ENCODE peak calls at places on chromosomes 3 and 15, in five cellular contexts. One of them, this sample, is unnamed. For H3K4me1, the result is how much of the 10 kb centered on the place peaks cover.

GRCh38 chr3:59261009-59261408 is 211.2 kb upstream of the CFAP20DC start:
- DNase-seq in body of pancreas: no peak
- DNase-seq in heart right ventricle: no peak
- DNase-seq in ovary: no peak
- DNase-seq in CD8-positive, alpha-beta T cell: no peak
- DNase-seq in this sample: no peak

GRCh38 chr3:101676219-101676764 is 640 bp downstream of the ZBTB11 start:
- DNase-seq in CD8-positive, alpha-beta T cell: peak
- DNase-seq in body of pancreas: peak
- DNase-seq in ovary: peak
- DNase-seq in heart right ventricle: peak
- DNase-seq in this sample: peak

GRCh38 chr3:122353215-122353614 is 28.2 kb downstream of the CSTA start:
- DNase-seq in CD8-positive, alpha-beta T cell: no peak
- DNase-seq in heart right ventricle: no peak
- DNase-seq in body of pancreas: no peak
- DNase-seq in ovary: no peak
- DNase-seq in this sample: no peak

GRCh38 chr3:171620825-171621434 is 160.7 kb upstream of the TNIK start:
- DNase-seq in heart right ventricle: no peak
- DNase-seq in CD8-positive, alpha-beta T cell: no peak
- DNase-seq in body of pancreas: no peak
- DNase-seq in ovary: no peak
- DNase-seq in this sample: peak

GRCh38 chr3:127785711-127786265 is 36.5 kb downstream of the MGLL start:
- DNase-seq in body of pancreas: no peak
- DNase-seq in ovary: no peak
- DNase-seq in heart right ventricle: no peak
- DNase-seq in CD8-positive, alpha-beta T cell: no peak
- DNase-seq in this sample: no peak

GRCh38 chr3:113695426-113695817 is 1.0 kb downstream of the USF3 start:
- DNase-seq in ovary: no peak
- DNase-seq in body of pancreas: no peak
- DNase-seq in CD8-positive, alpha-beta T cell: no peak
- DNase-seq in heart right ventricle: no peak
- DNase-seq in this sample: peak

GRCh38 chr3:105527949-105528348 is 161.2 kb downstream of the ALCAM start:
- DNase-seq in heart right ventricle: no peak
- DNase-seq in ovary: no peak
- DNase-seq in CD8-positive, alpha-beta T cell: no peak
- DNase-seq in body of pancreas: no peak
- DNase-seq in this sample: no peak

GRCh38 chr3:85670626-85671025 is 711.8 kb downstream of the CADM2 start:
- DNase-seq in body of pancreas: no peak
- DNase-seq in CD8-positive, alpha-beta T cell: no peak
- DNase-seq in ovary: no peak
- DNase-seq in heart right ventricle: no peak
- DNase-seq in this sample: no peak

GRCh38 chr15:36161781-36162212 is 417.6 kb upstream of the CDIN1 start:
- DNase-seq in ovary: no peak
- DNase-seq in heart right ventricle: peak
- DNase-seq in CD8-positive, alpha-beta T cell: no peak
- DNase-seq in body of pancreas: peak
- DNase-seq in this sample: no peak

GRCh38 chr15:63843901-63844317 is 10.2 kb upstream of the HERC1 start:
- DNase-seq in CD8-positive, alpha-beta T cell: no peak
- DNase-seq in heart right ventricle: no peak
- DNase-seq in body of pancreas: no peak
- DNase-seq in ovary: no peak
- DNase-seq in this sample: peak

GRCh38 chr3:174821477-174821876 is 37.7 kb upstream of the NAALADL2 start:
- DNase-seq in body of pancreas: no peak
- DNase-seq in ovary: no peak
- DNase-seq in heart right ventricle: no peak
- DNase-seq in CD8-positive, alpha-beta T cell: no peak
- DNase-seq in this sample: peak

GRCh38 chr3:19267040-19267439 is 118.7 kb downstream of the KCNH8 start:
- DNase-seq in ovary: no peak
- DNase-seq in CD8-positive, alpha-beta T cell: no peak
- DNase-seq in body of pancreas: no peak
- DNase-seq in heart right ventricle: no peak
- DNase-seq in this sample: no peak

GRCh38 chr15:78093242-78094020 is 1.1 kb downstream of the SH2D7 start:
- DNase-seq in body of pancreas: no peak
- DNase-seq in heart right ventricle: no peak
- DNase-seq in CD8-positive, alpha-beta T cell: no peak
- DNase-seq in ovary: peak
- DNase-seq in this sample: peak

GRCh38 chr15:34721802-34722795 is 32.7 kb downstream of the GJD2 start:
- DNase-seq in heart right ventricle: peak
- DNase-seq in CD8-positive, alpha-beta T cell: no peak
- DNase-seq in ovary: no peak
- DNase-seq in body of pancreas: peak
- DNase-seq in this sample: peak

GRCh38 chr3:120173056-120173675 is 78.9 kb upstream of the GSK3B start:
- DNase-seq in CD8-positive, alpha-beta T cell: no peak
- DNase-seq in heart right ventricle: no peak
- DNase-seq in ovary: no peak
- DNase-seq in body of pancreas: no peak
- DNase-seq in this sample: no peak

GRCh38 chr3:175526609-175527280 is 667.6 kb downstream of the NAALADL2 start:
- DNase-seq in ovary: no peak
- DNase-seq in heart right ventricle: no peak
- DNase-seq in body of pancreas: no peak
- DNase-seq in CD8-positive, alpha-beta T cell: no peak
- DNase-seq in this sample: no peak

GRCh38 chr3:150913174-150913922 is 8.1 kb upstream of the MINDY4B start:
- DNase-seq in CD8-positive, alpha-beta T cell: no peak
- DNase-seq in body of pancreas: no peak
- DNase-seq in ovary: no peak
- DNase-seq in heart right ventricle: no peak
- DNase-seq in this sample: peak

GRCh38 chr15:31470756-31471155 is 144.1 kb downstream of the KLF13 start:
- DNase-seq in body of pancreas: no peak
- DNase-seq in heart right ventricle: no peak
- DNase-seq in ovary: no peak
- DNase-seq in CD8-positive, alpha-beta T cell: no peak
- DNase-seq in this sample: no peak

GRCh38 chr3:81161851-81162250 is 599.6 kb downstream of the GBE1 start:
- DNase-seq in ovary: no peak
- DNase-seq in body of pancreas: no peak
- DNase-seq in heart right ventricle: no peak
- DNase-seq in CD8-positive, alpha-beta T cell: no peak
- DNase-seq in this sample: no peak

GRCh38 chr15:89409184-89409992 is 74.8 kb upstream of the POLG start:
- DNase-seq in CD8-positive, alpha-beta T cell: no peak
- DNase-seq in heart right ventricle: no peak
- DNase-seq in body of pancreas: no peak
- DNase-seq in ovary: no peak
- DNase-seq in this sample: no peak

GRCh38 chr3:129441782-129442181 is 1.8 kb downstream of the IFT122 start:
- DNase-seq in heart right ventricle: peak
- DNase-seq in ovary: peak
- DNase-seq in body of pancreas: peak
- DNase-seq in CD8-positive, alpha-beta T cell: no peak
- DNase-seq in this sample: peak

GRCh38 chr3:126836220-126836860 is 132.3 kb downstream of the CHCHD6 start:
- DNase-seq in CD8-positive, alpha-beta T cell: no peak
- DNase-seq in ovary: no peak
- DNase-seq in heart right ventricle: no peak
- DNase-seq in body of pancreas: no peak
- DNase-seq in this sample: no peak

GRCh38 chr3:44561076-44561475 is 6.1 kb downstream of the ZKSCAN7 start:
- DNase-seq in body of pancreas: no peak
- DNase-seq in CD8-positive, alpha-beta T cell: no peak
- DNase-seq in heart right ventricle: no peak
- DNase-seq in ovary: no peak
- DNase-seq in this sample: no peak

GRCh38 chr3:192409203-192409837 is 318.0 kb downstream of the FGF12 start:
- DNase-seq in CD8-positive, alpha-beta T cell: no peak
- DNase-seq in body of pancreas: peak
- DNase-seq in heart right ventricle: peak
- DNase-seq in ovary: no peak
- DNase-seq in this sample: peak

GRCh38 chr3:196920733-196921132 is 21.6 kb downstream of the NCBP2 start:
- DNase-seq in CD8-positive, alpha-beta T cell: no peak
- DNase-seq in heart right ventricle: no peak
- DNase-seq in body of pancreas: no peak
- DNase-seq in ovary: no peak
- DNase-seq in this sample: no peak

GRCh38 chr15:70195171-70195807 is 97.6 kb upstream of the TLE3 start:
- DNase-seq in body of pancreas: no peak
- DNase-seq in heart right ventricle: no peak
- DNase-seq in CD8-positive, alpha-beta T cell: no peak
- DNase-seq in ovary: no peak
- DNase-seq in this sample: no peak
- H3K4me1 ChIP-seq in body of pancreas: under half
- H3K4me1 ChIP-seq in heart right ventricle: under half
- H3K4me1 ChIP-seq in CD8-positive, alpha-beta T cell: under half
- H3K4me1 ChIP-seq in ovary: under half
- H3K4me1 ChIP-seq in this sample: under half

DNA sequence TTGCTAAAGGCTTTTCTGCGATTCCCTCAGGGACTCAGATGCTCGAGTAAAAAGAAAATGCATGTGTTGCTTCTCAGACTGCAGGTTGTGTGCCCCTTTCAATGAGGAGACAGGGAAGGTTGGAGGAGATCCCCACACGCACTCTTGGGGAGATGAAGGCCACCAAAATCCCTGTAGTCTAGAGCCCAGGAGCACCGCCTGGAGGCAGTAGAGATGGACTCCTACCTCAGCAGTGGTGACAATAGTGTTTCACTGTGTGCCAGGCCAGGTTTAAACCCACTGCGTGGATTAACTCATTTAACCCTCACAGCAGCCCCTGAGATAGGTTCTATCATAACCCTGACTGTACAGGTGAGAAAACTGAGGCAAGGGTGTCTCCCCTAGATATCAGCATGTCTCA is 15.2 kb downstream of the MEGF11 start:
- DNase-seq in CD8-positive, alpha-beta T cell: no peak
- DNase-seq in body of pancreas: no peak
- DNase-seq in heart right ventricle: no peak
- DNase-seq in ovary: no peak
- DNase-seq in this sample: no peak
- TF ChIP-seq CTCF in CD8-positive, alpha-beta T cell: no peak
- TF ChIP-seq CTCF in body of pancreas: no peak
- TF ChIP-seq CTCF in heart right ventricle: no peak
- TF ChIP-seq CTCF in ovary: no peak
- TF ChIP-seq CTCF in this sample: no peak

GRCh38 chr3:169953462-169954141 is 13.0 kb upstream of the SEC62 start:
- DNase-seq in body of pancreas: no peak
- DNase-seq in ovary: no peak
- DNase-seq in CD8-positive, alpha-beta T cell: no peak
- DNase-seq in heart right ventricle: no peak
- DNase-seq in this sample: peak
- H3K4me1 ChIP-seq in body of pancreas: under half
- H3K4me1 ChIP-seq in ovary: under half
- H3K4me1 ChIP-seq in CD8-positive, alpha-beta T cell: under half
- H3K4me1 ChIP-seq in heart right ventricle: under half
- H3K4me1 ChIP-seq in this sample: under half

GRCh38 chr15:84807228-84807627 is 9.9 kb upstream of the ALPK3 start:
- DNase-seq in ovary: no peak
- DNase-seq in heart right ventricle: no peak
- DNase-seq in body of pancreas: no peak
- DNase-seq in CD8-positive, alpha-beta T cell: no peak
- DNase-seq in this sample: no peak

GRCh38 chr15:84800365-84800806 is 16.8 kb upstream of the ALPK3 start:
- DNase-seq in ovary: no peak
- DNase-seq in heart right ventricle: no peak
- DNase-seq in body of pancreas: no peak
- DNase-seq in CD8-positive, alpha-beta T cell: no peak
- DNase-seq in this sample: no peak

GRCh38 chr15:84810073-84810840 is 6.9 kb upstream of the ALPK3 start:
- DNase-seq in body of pancreas: no peak
- DNase-seq in CD8-positive, alpha-beta T cell: no peak
- DNase-seq in ovary: no peak
- DNase-seq in heart right ventricle: no peak
- DNase-seq in this sample: no peak

GRCh38 chr15:84804005-84804803 is 13.0 kb upstream of the ALPK3 start:
- DNase-seq in CD8-positive, alpha-beta T cell: no peak
- DNase-seq in heart right ventricle: no peak
- DNase-seq in body of pancreas: no peak
- DNase-seq in ovary: no peak
- DNase-seq in this sample: no peak

DNA sequence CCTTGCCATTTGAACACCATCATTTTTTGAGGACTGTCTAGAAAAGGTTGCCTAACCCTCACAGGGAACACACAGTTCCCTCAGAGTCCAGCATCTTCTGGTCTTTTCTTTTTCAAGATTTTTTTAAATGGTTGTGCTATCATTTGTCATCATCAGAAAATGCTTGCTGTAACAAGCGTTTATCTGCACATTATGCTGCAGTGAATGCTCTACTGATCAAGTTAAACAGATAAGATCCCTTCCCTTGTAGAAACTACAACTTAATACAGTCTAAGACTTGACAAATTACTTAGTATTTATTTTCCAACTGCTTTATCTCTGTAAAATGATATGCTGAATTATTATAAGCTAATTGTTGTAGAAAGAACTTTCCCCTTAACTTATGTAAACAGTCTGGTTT is 11.9 kb upstream of the ALPK3 start:
- DNase-seq in heart right ventricle: no peak
- DNase-seq in ovary: no peak
- DNase-seq in CD8-positive, alpha-beta T cell: no peak
- DNase-seq in body of pancreas: no peak
- DNase-seq in this sample: no peak
- TF ChIP-seq CTCF in heart right ventricle: no peak
- TF ChIP-seq CTCF in ovary: no peak
- TF ChIP-seq CTCF in CD8-positive, alpha-beta T cell: no peak
- TF ChIP-seq CTCF in body of pancreas: no peak
- TF ChIP-seq CTCF in this sample: no peak